ENCODE peak calls at places on chromosomes 6 and 20, in four cellular contexts. N is pancreas, F is breast epithelium, K is HepG2. L is an unnamed sample.

GRCh38 chr6:157090736-157091135 is 232.6 kb downstream of the TMEM242 start:
- DNase-seq in N (no peak), F (no peak), K (no peak), L (no peak)

GRCh38 chr6:89689732-89690131 is 51.2 kb upstream of the LYRM2 start:
- DNase-seq in N (no peak), F (no peak), K (no peak), L (no peak)

GRCh38 chr6:71294121-71294523 is 5.5 kb downstream of the OGFRL1 start:
- DNase-seq in N (peak; percentile 21), F (no peak), K (no peak), L (no peak)

GRCh38 chr20:19868383-19868782 is 110.3 kb downstream of the RIN2 start:
- DNase-seq in N (no peak), F (no peak), K (no peak), L (no peak)

GRCh38 chr6:150605333-150605732 is 5.6 kb downstream of the PLEKHG1 start:
- DNase-seq in N (no peak), F (no peak), K (no peak), L (no peak)

GRCh38 chr6:157461000-157461915 is 80.3 kb downstream of the ZDHHC14 start:
- DNase-seq in N (peak; percentile 69), F (no peak), K (peak; percentile 67), L (no peak)

GRCh38 chr20:62066339-62066982 is 780 bp upstream of the TAF4 start:
- DNase-seq in N (peak; percentile 69), F (peak; percentile 23), K (peak; percentile 73), L (peak; percentile 37)

GRCh38 chr6:46005254-46005653 is 10.4 kb downstream of the CLIC5 start:
- DNase-seq in N (no peak), F (no peak), K (no peak), L (no peak)

GRCh38 chr6:84258866-84259265 is 31.4 kb upstream of the CEP162 start:
- DNase-seq in N (no peak), F (no peak), K (no peak), L (no peak)

GRCh38 chr6:137547601-137548000 is 53.4 kb upstream of the OLIG3 start:
- DNase-seq in N (no peak), F (no peak), K (no peak), L (no peak)

GRCh38 chr6:114167583-114168576 is 174.9 kb downstream of the HS3ST5 start:
- DNase-seq in N (no peak), F (no peak), K (peak; percentile 99), L (no peak)

GRCh38 chr6:105596284-105596755 is 193.4 kb upstream of the PREP start:
- DNase-seq in N (no peak), F (no peak), K (no peak), L (no peak)

GRCh38 chr20:16709017-16709416 is 20.8 kb upstream of the SNRPB2 start:
- DNase-seq in N (no peak), F (no peak), K (no peak), L (no peak)

GRCh38 chr6:124795879-124796838 is 166.1 kb upstream of the RNF217 start:
- DNase-seq in N (no peak), F (peak; percentile 21), K (no peak), L (no peak)

GRCh38 chr20:9332783-9333482 is 181.5 kb upstream of the LAMP5 start:
- DNase-seq in N (no peak), F (no peak), K (no peak), L (no peak)

GRCh38 chr20:52426856-52427255 is 235.3 kb upstream of the ZFP64 start:
- DNase-seq in N (no peak), F (no peak), K (no peak), L (no peak)

GRCh38 chr6:35287671-35288396 is 9.8 kb upstream of the DEF6 start:
- DNase-seq in N (no peak), F (no peak), K (no peak), L (no peak)

GRCh38 chr6:29748391-29749352 is 25.4 kb downstream of the HLA-F start:
- DNase-seq in N (peak; percentile 92), F (peak; percentile 96), K (peak; percentile 82), L (peak; percentile 82)

GRCh38 chr6:110509617-110510231 is 33.3 kb upstream of the SLC22A16 start:
- DNase-seq in N (peak; percentile 29), F (peak; percentile 45), K (peak; percentile 46), L (no peak)

GRCh38 chr20:46051556-46052323 is 22.7 kb downstream of the SLC12A5 start:
- DNase-seq in N (no peak), F (no peak), K (no peak), L (no peak)

GRCh38 chr6:111610548-111611172 is 5.0 kb upstream of the TRAF3IP2 start:
- DNase-seq in N (no peak), F (no peak), K (peak; percentile 87), L (no peak)

GRCh38 chr6:35497571-35498406 is 910 bp upstream of the TEAD3 start:
- DNase-seq in N (peak; percentile 41), F (peak; percentile 71), K (peak; percentile 47), L (peak; percentile 29)

GRCh38 chr6:1190361-1190760 is 121.5 kb upstream of the FOXQ1 start:
- DNase-seq in N (no peak), F (no peak), K (peak; percentile 79), L (no peak)

GRCh38 chr6:15661815-15662245 is 998 bp downstream of the DTNBP1 start:
- DNase-seq in N (no peak), F (no peak), K (no peak), L (no peak)

GRCh38 chr6:154432533-154433476 is 76.2 kb upstream of the IPCEF1 start:
- DNase-seq in N (no peak), F (no peak), K (no peak), L (no peak)

GRCh38 chr20:62304331-62305148 is 1.7 kb downstream of the ADRM1 start:
- DNase-seq in N (no peak), F (no peak), K (no peak), L (no peak)

GRCh38 chr20:45934046-45934586 is 367 bp upstream of the PCIF1 start:
- DNase-seq in N (no peak), F (peak; percentile 45), K (no peak), L (no peak)

GRCh38 chr6:16334671-16335070 is 96.3 kb downstream of the GMPR start:
- DNase-seq in N (no peak), F (peak; percentile 44), K (no peak), L (no peak)

GRCh38 chr6:64908104-64908503 is 798.9 kb downstream of the EYS start:
- DNase-seq in N (no peak), F (no peak), K (no peak), L (no peak)

GRCh38 chr6:150734235-150734634 is 131.3 kb upstream of the MTHFD1L start:
- DNase-seq in N (no peak), F (no peak), K (no peak), L (no peak)

GRCh38 chr6:82878812-82879211 is 186.8 kb downstream of the UBE3D start:
- DNase-seq in N (no peak), F (no peak), K (no peak), L (no peak)
- H3K27ac ChIP-seq in N (no peak overlapping the region), F (no peak overlapping the region), K (no peak overlapping the region), L (no peak overlapping the region)

DNA sequence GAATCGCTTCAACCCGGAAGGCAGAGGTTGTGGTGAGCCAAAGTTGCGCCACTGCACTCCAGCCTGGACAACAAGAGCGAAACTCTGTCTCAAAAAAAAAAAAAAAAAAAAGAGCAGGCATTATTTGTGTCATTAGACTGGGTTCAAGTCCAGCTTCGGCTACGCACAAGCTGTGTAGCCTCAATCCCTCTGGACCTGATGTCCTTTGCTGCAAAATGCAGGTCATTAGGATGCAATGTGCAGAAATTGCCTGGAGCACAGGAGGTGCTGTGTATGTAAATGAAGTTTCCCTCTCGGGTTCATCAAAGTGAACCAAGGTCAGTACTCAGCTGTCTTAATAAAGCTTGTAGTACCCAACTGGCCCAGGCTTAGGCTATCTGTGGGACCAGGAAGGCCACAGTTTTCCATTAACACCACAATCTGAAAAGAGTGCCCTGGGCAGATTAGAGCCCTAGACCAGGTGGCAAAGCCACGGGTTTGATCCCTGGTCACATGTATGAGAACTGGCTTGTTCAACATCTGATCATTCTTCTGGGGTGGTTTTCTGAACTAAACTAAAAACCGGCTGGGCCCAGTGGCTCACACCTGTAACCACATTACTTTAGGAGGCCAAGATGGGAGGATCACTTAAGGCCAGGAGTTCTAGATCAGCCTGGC is 155.3 kb downstream of the ZMYND8 start:
- DNase-seq in N (no peak), F (no peak), K (peak; percentile 41), L (no peak)
- H3K27me3 ChIP-seq in N (no peaks in the 10 kb centered on the region), F (no peaks in the 10 kb centered on the region), K (no peaks in the 10 kb centered on the region), L (no peaks in the 10 kb centered on the region)

GRCh38 chr6:158812611-158813010 is 6.6 kb downstream of the EZR start:
- DNase-seq in N (no peak), F (no peak), K (no peak), L (no peak)

GRCh38 chr6:158808918-158809678 is 10.1 kb downstream of the EZR start:
- DNase-seq in N (no peak), F (no peak), K (peak; percentile 78), L (no peak)

GRCh38 chr6:158813032-158813431 is 6.1 kb downstream of the EZR start:
- DNase-seq in N (no peak), F (no peak), K (no peak), L (no peak)

GRCh38 chr6:158808442-158808833 is 10.7 kb downstream of the EZR start:
- DNase-seq in N (no peak), F (no peak), K (no peak), L (no peak)

DNA sequence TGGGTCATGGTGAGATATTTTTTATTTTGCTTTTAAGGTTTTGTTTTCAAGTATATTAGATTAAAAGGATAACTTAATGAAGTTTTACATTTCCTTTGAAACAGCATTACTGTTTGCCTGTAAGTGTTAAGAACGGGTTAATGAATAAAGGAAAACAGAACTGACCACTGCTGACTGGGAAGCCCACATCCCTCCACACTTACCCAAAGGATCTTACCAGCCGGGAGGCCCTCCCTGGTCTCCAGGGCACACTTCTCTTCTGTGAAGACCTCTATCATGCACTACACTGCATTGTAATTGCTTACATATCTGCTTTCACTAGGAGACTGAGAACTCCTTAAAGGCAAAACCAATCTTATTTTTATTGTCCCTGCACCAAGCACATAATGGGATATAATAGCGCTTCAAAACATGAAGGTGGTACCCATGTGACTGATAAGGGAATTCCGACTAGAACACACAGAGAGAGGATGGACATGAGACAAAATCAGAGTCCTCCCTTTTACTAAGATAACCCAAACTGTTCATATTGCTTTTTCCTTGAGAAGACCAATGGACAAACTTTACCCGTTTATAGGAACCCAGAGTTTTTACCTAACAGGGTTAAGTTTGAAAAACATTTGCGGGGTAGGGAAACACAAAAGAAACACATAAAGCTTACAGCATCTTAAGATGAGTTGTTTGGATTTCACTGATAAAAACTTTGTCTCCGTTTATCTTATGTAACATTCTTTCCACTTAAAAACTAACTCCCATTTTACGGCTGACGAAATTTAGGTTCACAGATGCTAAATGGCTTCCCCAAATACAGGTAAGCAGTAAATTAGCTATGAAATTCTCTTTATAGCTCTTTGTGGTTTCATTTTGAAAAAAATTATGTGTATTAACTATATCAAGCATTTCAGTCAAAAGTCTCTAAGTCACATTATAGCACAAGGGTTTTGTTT is 8.7 kb downstream of the EZR start:
- DNase-seq in N (no peak), F (no peak), K (no peak), L (no peak)
- TF ChIP-seq CTCF in N (no peak), F (no peak), K (no peak), L (no peak)

GRCh38 chr6:44081753-44082152 is 45.5 kb downstream of the MRPL14 start:
- DNase-seq in N (no peak), F (no peak), K (no peak), L (no peak)
- H3K27ac ChIP-seq in N (no peak overlapping the region), F (no peak overlapping the region), K (no peak overlapping the region), L (no peak overlapping the region)

L was measured in CD4-positive, alpha-beta T cell.